ENCODE peak calls at places on chromosome 20, in nine cellular contexts. W, V, H, Q, T, O, J, G and Z are unnamed samples.

GRCh38 chr20:54048489-54048888 is 21.9 kb downstream of the BCAS1 start:
- DNase-seq in W (no peak), V (no peak), H (no peak), Q (no peak), T (no peak), O (no peak), J (no peak), G (no peak), Z (no peak)

GRCh38 chr20:51884561-51884960 is 82.2 kb upstream of the SALL4 start:
- DNase-seq in W (no peak), V (no peak), H (no peak), Q (no peak), T (no peak), O (no peak), J (no peak), G (no peak), Z (no peak)

GRCh38 chr20:853406-853996 is 20.0 kb downstream of the FAM110A start:
- DNase-seq in W (no peak), V (no peak), H (no peak), Q (no peak), T (no peak), O (no peak), J (no peak), G (no peak), Z (peak; percentile 9)

GRCh38 chr20:36506253-36506652 is 35.1 kb upstream of the MYL9 start:
- DNase-seq in W (no peak), V (no peak), H (peak; percentile 42), Q (no peak), T (peak; percentile 45), O (no peak), J (no peak), G (no peak), Z (no peak)

GRCh38 chr20:46348231-46348803 is 40.0 kb upstream of the CDH22 start:
- DNase-seq in W (no peak), V (no peak), H (no peak), Q (no peak), T (peak; percentile 79), O (no peak), J (no peak), G (no peak), Z (no peak)

GRCh38 chr20:2696646-2697045 is 4.1 kb downstream of the EBF4 start:
- DNase-seq in W (no peak), V (no peak), H (no peak), Q (no peak), T (no peak), O (no peak), J (no peak), G (no peak), Z (peak; percentile 20)

GRCh38 chr20:3846740-3847418 is at the start of gene MAVS:
- DNase-seq in W (peak; percentile 91), V (peak; percentile 75), H (peak; percentile 88), Q (peak; percentile 38), T (peak; percentile 95), O (no peak), J (peak; percentile 13), G (peak; percentile 87), Z (peak; percentile 92)

GRCh38 chr20:57066126-57066900 is 200.1 kb downstream of the BMP7 start:
- DNase-seq in W (no peak), V (no peak), H (peak; percentile 42), Q (no peak), T (no peak), O (no peak), J (no peak), G (no peak), Z (no peak)

GRCh38 chr20:45080867-45081616 is 19.9 kb downstream of the KCNS1 start:
- DNase-seq in W (no peak), V (no peak), H (peak; percentile 69), Q (no peak), T (peak; percentile 19), O (no peak), J (no peak), G (no peak), Z (no peak)

GRCh38 chr20:54168961-54169862 is 4.6 kb downstream of the CYP24A1 start:
- DNase-seq in W (no peak), V (no peak), H (peak; percentile 77), Q (no peak), T (no peak), O (no peak), J (no peak), G (no peak), Z (no peak)

GRCh38 chr20:35012227-35013069 is 56.8 kb downstream of the MYH7B start:
- DNase-seq in W (no peak), V (no peak), H (no peak), Q (no peak), T (no peak), O (no peak), J (no peak), G (no peak), Z (no peak)

GRCh38 chr20:10065154-10065833 is 30.5 kb downstream of the ANKEF1 start:
- DNase-seq in W (no peak), V (no peak), H (peak; percentile 40), Q (no peak), T (no peak), O (no peak), J (no peak), G (no peak), Z (no peak)

GRCh38 chr20:46764068-46764467 is 54.6 kb downstream of the SLC2A10 start:
- DNase-seq in W (no peak), V (no peak), H (no peak), Q (no peak), T (no peak), O (no peak), J (no peak), G (no peak), Z (no peak)

GRCh38 chr20:20796766-20797415 is 84.4 kb upstream of the RALGAPA2 start:
- DNase-seq in W (no peak), V (no peak), H (no peak), Q (no peak), T (no peak), O (no peak), J (no peak), G (no peak), Z (no peak)

GRCh38 chr20:24100370-24101011 is 111.9 kb upstream of the GGTLC1 start:
- DNase-seq in W (peak; percentile 30), V (peak; percentile 25), H (peak; percentile 86), Q (no peak), T (peak; percentile 63), O (no peak), J (no peak), G (peak; percentile 7), Z (no peak)